ENCODE peak calls at places on chromosomes 3 and 15, in four cellular contexts. One of them, this sample, is unnamed.

GRCh38 chr3:151210676-151211381 is 7.8 kb upstream of the GPR171 start:
- DNase-seq in GM12865: peak
- DNase-seq in foreskin fibroblast: no peak
- DNase-seq in OCI-LY7: peak
- DNase-seq in this sample: no peak

GRCh38 chr3:192467230-192468186 is 259.8 kb downstream of the FGF12 start:
- DNase-seq in OCI-LY7: peak
- DNase-seq in foreskin fibroblast: peak
- DNase-seq in GM12865: peak
- DNase-seq in this sample: peak

GRCh38 chr3:157059181-157059580 is 100.8 kb downstream of the CCNL1 start:
- DNase-seq in OCI-LY7: no peak
- DNase-seq in GM12865: peak
- DNase-seq in foreskin fibroblast: no peak
- DNase-seq in this sample: no peak

GRCh38 chr3:107283948-107284347 is 93.3 kb upstream of the CCDC54 start:
- DNase-seq in foreskin fibroblast: no peak
- DNase-seq in GM12865: no peak
- DNase-seq in OCI-LY7: no peak
- DNase-seq in this sample: peak

GRCh38 chr3:154176036-154176435 is 54.8 kb downstream of the ARHGEF26 start:
- DNase-seq in foreskin fibroblast: no peak
- DNase-seq in GM12865: no peak
- DNase-seq in OCI-LY7: no peak
- DNase-seq in this sample: no peak

GRCh38 chr3:152175576-152175883 is 93.2 kb upstream of the MBNL1 start:
- DNase-seq in foreskin fibroblast: peak
- DNase-seq in OCI-LY7: no peak
- DNase-seq in GM12865: no peak
- DNase-seq in this sample: peak

GRCh38 chr15:51186846-51187340 is 92.2 kb upstream of the TNFAIP8L3 start:
- DNase-seq in foreskin fibroblast: no peak
- DNase-seq in OCI-LY7: no peak
- DNase-seq in GM12865: no peak
- DNase-seq in this sample: no peak

GRCh38 chr15:48644498-48644826 is 1.0 kb downstream of the FBN1 start:
- DNase-seq in GM12865: no peak
- DNase-seq in OCI-LY7: no peak
- DNase-seq in foreskin fibroblast: peak
- DNase-seq in this sample: peak

GRCh38 chr3:115660646-115661442 is 37.5 kb downstream of the GAP43 start:
- DNase-seq in foreskin fibroblast: no peak
- DNase-seq in OCI-LY7: peak
- DNase-seq in GM12865: no peak
- DNase-seq in this sample: no peak

GRCh38 chr3:30628931-30629590 is 22.7 kb downstream of the TGFBR2 start:
- DNase-seq in GM12865: no peak
- DNase-seq in OCI-LY7: peak
- DNase-seq in foreskin fibroblast: no peak
- DNase-seq in this sample: no peak

GRCh38 chr15:70111203-70112017 is 13.7 kb upstream of the TLE3 start:
- DNase-seq in OCI-LY7: peak
- DNase-seq in foreskin fibroblast: peak
- DNase-seq in GM12865: peak
- DNase-seq in this sample: peak

GRCh38 chr3:160667452-160667851 is 9.5 kb upstream of the ARL14 start:
- DNase-seq in OCI-LY7: no peak
- DNase-seq in foreskin fibroblast: peak
- DNase-seq in GM12865: peak
- DNase-seq in this sample: peak

GRCh38 chr15:35491173-35491572 is 54.8 kb downstream of the DPH6 start:
- DNase-seq in OCI-LY7: no peak
- DNase-seq in foreskin fibroblast: no peak
- DNase-seq in GM12865: no peak
- DNase-seq in this sample: no peak

GRCh38 chr3:63751459-63751858 is 67.6 kb upstream of the C3orf49 start:
- DNase-seq in OCI-LY7: no peak
- DNase-seq in GM12865: no peak
- DNase-seq in foreskin fibroblast: no peak
- DNase-seq in this sample: no peak

GRCh38 chr15:80918440-80918839 is 71.2 kb downstream of the MESD start:
- DNase-seq in GM12865: no peak
- DNase-seq in OCI-LY7: no peak
- DNase-seq in foreskin fibroblast: no peak
- DNase-seq in this sample: peak

GRCh38 chr3:115072265-115073008 is 74.7 kb downstream of the ZBTB20 start:
- DNase-seq in OCI-LY7: no peak
- DNase-seq in foreskin fibroblast: peak
- DNase-seq in GM12865: no peak
- DNase-seq in this sample: peak

GRCh38 chr3:115169808-115170207 is 22.7 kb upstream of the ZBTB20 start:
- DNase-seq in OCI-LY7: no peak
- DNase-seq in foreskin fibroblast: no peak
- DNase-seq in GM12865: no peak
- DNase-seq in this sample: no peak

GRCh38 chr15:35115155-35115725 is 30.1 kb upstream of the NANOGP8 start:
- DNase-seq in foreskin fibroblast: peak
- DNase-seq in OCI-LY7: no peak
- DNase-seq in GM12865: no peak
- DNase-seq in this sample: no peak

GRCh38 chr15:86915811-86916331 is 836.2 kb downstream of the AGBL1 start:
- DNase-seq in foreskin fibroblast: no peak
- DNase-seq in OCI-LY7: peak
- DNase-seq in GM12865: peak
- DNase-seq in this sample: peak

GRCh38 chr3:101567528-101568317 is 6.1 kb downstream of the TRMT10C start:
- DNase-seq in GM12865: no peak
- DNase-seq in foreskin fibroblast: peak
- DNase-seq in OCI-LY7: no peak
- DNase-seq in this sample: no peak

DNA sequence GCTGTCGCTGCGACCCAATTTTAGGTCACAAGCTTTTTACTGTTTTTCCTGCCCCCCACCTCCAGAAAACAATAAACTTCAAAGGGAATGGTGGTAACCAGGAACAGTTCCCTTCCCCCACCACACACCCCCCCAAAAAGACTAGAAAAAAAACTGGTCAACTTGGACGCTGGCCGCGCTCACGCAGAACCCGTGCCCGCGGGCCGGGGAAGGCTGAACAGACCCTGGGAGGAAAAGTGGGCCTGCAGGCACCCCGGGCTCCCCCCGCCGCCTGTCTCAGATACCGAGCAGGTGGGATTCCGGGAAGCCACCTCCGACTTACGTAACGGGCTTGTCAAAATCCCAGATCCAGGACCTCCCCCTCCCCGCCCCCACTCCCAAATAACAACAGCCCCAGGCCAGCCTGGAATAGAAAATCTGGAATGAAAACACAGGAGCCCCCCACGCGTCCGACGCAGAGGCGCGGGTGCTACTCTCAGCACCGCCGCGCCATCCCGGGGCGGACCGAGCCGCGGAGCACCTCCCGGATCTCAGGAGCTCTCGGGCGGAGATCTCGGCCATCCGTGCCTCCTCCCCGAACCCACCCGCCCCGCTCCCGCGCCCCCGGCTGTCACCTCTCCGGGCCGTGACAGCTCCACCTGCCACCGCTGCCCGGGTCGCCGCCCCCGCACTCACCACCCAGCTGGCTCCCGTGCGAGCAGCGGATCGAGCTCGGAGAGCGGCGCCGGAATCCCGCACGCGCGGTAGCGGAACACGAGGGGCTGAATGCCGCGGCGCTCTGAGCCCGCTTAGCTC is 561 bp downstream of the DENND4A start:
- DNase-seq in foreskin fibroblast: peak
- DNase-seq in GM12865: peak
- DNase-seq in OCI-LY7: peak
- DNase-seq in this sample: no peak
- H3K4me3 ChIP-seq in foreskin fibroblast: peak
- H3K4me3 ChIP-seq in GM12865: peak
- H3K4me3 ChIP-seq in OCI-LY7: peak
- H3K4me3 ChIP-seq in this sample: peak

GRCh38 chr15:85333132-85333831 is 47.1 kb upstream of the AKAP13 start:
- DNase-seq in OCI-LY7: no peak
- DNase-seq in GM12865: no peak
- DNase-seq in foreskin fibroblast: peak
- DNase-seq in this sample: no peak

GRCh38 chr15:85334241-85334640 is 46.2 kb upstream of the AKAP13 start:
- DNase-seq in foreskin fibroblast: no peak
- DNase-seq in GM12865: no peak
- DNase-seq in OCI-LY7: no peak
- DNase-seq in this sample: no peak

GRCh38 chr15:85336870-85337269 is 43.5 kb upstream of the AKAP13 start:
- DNase-seq in foreskin fibroblast: no peak
- DNase-seq in GM12865: no peak
- DNase-seq in OCI-LY7: no peak
- DNase-seq in this sample: no peak

GRCh38 chr15:85337398-85338074 is 42.9 kb upstream of the AKAP13 start:
- DNase-seq in GM12865: no peak
- DNase-seq in foreskin fibroblast: no peak
- DNase-seq in OCI-LY7: no peak
- DNase-seq in this sample: no peak

DNA sequence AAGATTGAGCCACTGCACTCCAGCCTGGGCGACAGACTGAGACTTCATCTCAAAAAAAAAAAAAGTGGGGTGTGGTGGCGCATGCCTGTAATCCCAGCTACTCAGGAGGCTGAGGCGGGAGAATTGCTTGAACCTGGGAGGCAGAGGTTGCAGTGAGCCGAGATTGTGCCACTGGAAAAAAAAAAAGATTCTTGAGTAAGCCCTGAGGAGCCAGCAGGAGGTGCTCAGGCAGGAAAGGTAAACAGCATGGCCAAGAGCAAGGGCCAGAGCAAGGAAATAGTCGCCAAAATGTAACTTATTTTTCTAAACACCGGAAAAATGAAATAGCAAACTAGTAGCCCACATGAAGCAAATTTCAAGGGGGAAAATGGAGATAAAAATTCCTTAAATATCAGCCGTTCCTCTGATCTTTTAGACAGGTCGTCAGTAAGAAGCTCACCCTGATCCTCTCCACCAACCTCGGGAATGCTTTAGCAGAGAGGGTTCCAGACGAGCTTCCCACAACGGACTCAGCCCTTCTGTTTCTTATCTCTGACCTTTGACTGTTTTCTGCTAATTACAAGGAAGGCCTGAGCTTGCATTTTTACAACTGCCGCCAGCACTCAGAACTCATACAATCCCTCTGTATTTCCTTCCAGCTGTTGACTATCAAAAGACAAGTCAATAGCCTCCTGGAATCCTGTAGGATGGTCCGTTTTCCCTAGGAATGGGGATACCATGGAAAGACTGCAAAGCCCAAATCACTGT is 45.0 kb upstream of the AKAP13 start:
- DNase-seq in GM12865: no peak
- DNase-seq in foreskin fibroblast: no peak
- DNase-seq in OCI-LY7: no peak
- DNase-seq in this sample: no peak
- TF ChIP-seq CTCF in GM12865: no peak
- TF ChIP-seq CTCF in foreskin fibroblast: no peak
- TF ChIP-seq CTCF in OCI-LY7: no peak
- TF ChIP-seq CTCF in this sample: no peak

GRCh38 chr15:37221671-37222207 is 121.4 kb upstream of the MEIS2 start:
- DNase-seq in foreskin fibroblast: no peak
- DNase-seq in OCI-LY7: no peak
- DNase-seq in GM12865: no peak
- DNase-seq in this sample: no peak
- H3K4me3 ChIP-seq in foreskin fibroblast: no peak
- H3K4me3 ChIP-seq in OCI-LY7: no peak
- H3K4me3 ChIP-seq in GM12865: no peak
- H3K4me3 ChIP-seq in this sample: no peak

DNA sequence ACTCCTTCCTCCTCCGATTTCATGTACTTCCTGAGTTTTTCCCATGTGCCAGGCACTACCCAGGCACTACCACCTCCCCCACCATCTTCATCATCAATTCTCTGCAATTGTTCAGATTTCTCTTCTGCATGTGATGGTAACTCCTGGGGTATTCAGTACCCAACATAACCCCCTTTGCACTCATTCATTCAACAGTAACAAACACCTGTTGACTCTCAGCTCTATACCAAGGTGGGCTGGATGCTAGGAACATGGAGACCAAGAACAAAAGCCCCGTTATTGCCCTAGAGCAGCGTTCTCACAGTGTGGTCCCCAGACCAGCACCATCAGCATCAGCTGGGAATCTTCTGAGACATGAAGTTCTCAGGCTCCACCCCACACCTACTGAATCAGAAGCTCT is 113.0 kb upstream of the CHD2 start:
- DNase-seq in foreskin fibroblast: no peak
- DNase-seq in GM12865: no peak
- DNase-seq in OCI-LY7: no peak
- DNase-seq in this sample: no peak
- TF ChIP-seq CTCF in foreskin fibroblast: no peak
- TF ChIP-seq CTCF in GM12865: no peak
- TF ChIP-seq CTCF in OCI-LY7: no peak
- TF ChIP-seq CTCF in this sample: no peak

GRCh38 chr3:31639828-31640227 is 107.1 kb downstream of the STT3B start:
- DNase-seq in GM12865: no peak
- DNase-seq in OCI-LY7: no peak
- DNase-seq in foreskin fibroblast: no peak
- DNase-seq in this sample: no peak

GRCh38 chr3:31648286-31648968 is 115.7 kb downstream of the STT3B start:
- DNase-seq in OCI-LY7: no peak
- DNase-seq in GM12865: no peak
- DNase-seq in foreskin fibroblast: no peak
- DNase-seq in this sample: no peak

DNA sequence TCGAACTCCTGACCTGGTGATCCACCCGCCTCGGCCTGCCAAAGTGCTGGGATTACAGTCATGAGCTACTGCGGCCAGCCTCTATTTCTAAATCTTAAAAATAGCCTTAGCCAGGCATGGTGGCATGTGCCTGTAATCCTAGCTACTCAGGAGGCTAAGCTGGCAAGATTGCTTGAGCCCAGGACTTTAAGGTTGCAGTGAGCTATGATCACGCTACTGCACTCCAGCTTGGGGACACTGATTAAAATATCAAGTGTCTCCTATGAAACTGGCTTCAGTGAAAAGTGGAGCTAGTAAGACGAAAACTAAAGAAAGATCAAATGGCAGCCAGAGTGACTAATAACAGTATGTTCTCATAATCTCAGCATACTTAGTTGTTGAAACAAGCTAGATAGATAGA is 112.5 kb downstream of the STT3B start:
- DNase-seq in GM12865: no peak
- DNase-seq in OCI-LY7: no peak
- DNase-seq in foreskin fibroblast: no peak
- DNase-seq in this sample: no peak
- H3K4me3 ChIP-seq in GM12865: no peak
- H3K4me3 ChIP-seq in OCI-LY7: no peak
- H3K4me3 ChIP-seq in foreskin fibroblast: no peak
- H3K4me3 ChIP-seq in this sample: no peak

This sample was measured in epithelial cell of esophagus.